ENCODE peak calls at places on chromosomes 11 and 22, in ten cellular contexts. U, Q, I, G, J, E, S, V, R and X are unnamed samples.

GRCh38 chr11:68550485-68550817 is 89.9 kb downstream of the PPP6R3 start:
- DNase-seq in U (peak; percentile 79), Q (no peak), I (no peak), G (no peak), J (peak; percentile 45), E (no peak), S (no peak), V (peak; percentile 21), R (no peak), X (no peak)

GRCh38 chr11:10581481-10582019 is 13.1 kb upstream of the LYVE1 start:
- DNase-seq in U (peak; percentile 71), Q (no peak), I (no peak), G (peak; percentile 13), J (peak; percentile 52), E (no peak), S (peak; percentile 12), V (peak; percentile 63), R (no peak), X (no peak)

GRCh38 chr11:88398372-88399140 is 61.0 kb upstream of the CTSC start:
- DNase-seq in U (peak; percentile 73), Q (peak; percentile 31), I (no peak), G (no peak), J (no peak), E (no peak), S (no peak), V (peak; percentile 69), R (peak; percentile 39), X (no peak)

GRCh38 chr11:16178273-16178672 is 178.1 kb downstream of the SOX6 start:
- DNase-seq in U (no peak), Q (no peak), I (no peak), G (no peak), J (no peak), E (no peak), S (no peak), V (no peak), R (no peak), X (no peak)

GRCh38 chr11:19374189-19374588 is 133.4 kb upstream of the E2F8 start:
- DNase-seq in U (peak; percentile 77), Q (no peak), I (no peak), G (no peak), J (no peak), E (no peak), S (no peak), V (peak; percentile 96), R (peak; percentile 70), X (peak; percentile 75)

GRCh38 chr11:123354371-123354770 is 75.7 kb upstream of the GRAMD1B start:
- DNase-seq in U (no peak), Q (no peak), I (no peak), G (no peak), J (no peak), E (no peak), S (no peak), V (no peak), R (no peak), X (no peak)

GRCh38 chr11:69745201-69745600 is 29.9 kb downstream of the FGF4 start:
- DNase-seq in U (no peak), Q (no peak), I (no peak), G (no peak), J (no peak), E (no peak), S (no peak), V (no peak), R (no peak), X (no peak)

GRCh38 chr11:32143378-32143777 is 52.5 kb downstream of the RCN1 start:
- DNase-seq in U (no peak), Q (no peak), I (no peak), G (no peak), J (no peak), E (no peak), S (no peak), V (no peak), R (no peak), X (no peak)

GRCh38 chr11:59197990-59198389 is 14.7 kb downstream of the MPEG1 start:
- DNase-seq in U (peak; percentile 14), Q (no peak), I (no peak), G (no peak), J (peak; percentile 58), E (peak; percentile 58), S (peak; percentile 77), V (peak; percentile 68), R (no peak), X (no peak)

GRCh38 chr11:79413258-79413657 is 27.6 kb downstream of the TENM4 start:
- DNase-seq in U (no peak), Q (no peak), I (peak; percentile 92), G (peak; percentile 57), J (peak; percentile 83), E (peak; percentile 90), S (peak; percentile 53), V (peak; percentile 94), R (no peak), X (peak; percentile 72)

GRCh38 chr11:120576606-120577005 is 65.1 kb downstream of the GRIK4 start:
- DNase-seq in U (no peak), Q (no peak), I (no peak), G (no peak), J (no peak), E (no peak), S (no peak), V (no peak), R (no peak), X (no peak)

GRCh38 chr11:61885166-61885778 is 6.1 kb downstream of the FADS3 start:
- DNase-seq in U (no peak), Q (no peak), I (no peak), G (no peak), J (no peak), E (no peak), S (no peak), V (no peak), R (no peak), X (no peak)

DNA sequence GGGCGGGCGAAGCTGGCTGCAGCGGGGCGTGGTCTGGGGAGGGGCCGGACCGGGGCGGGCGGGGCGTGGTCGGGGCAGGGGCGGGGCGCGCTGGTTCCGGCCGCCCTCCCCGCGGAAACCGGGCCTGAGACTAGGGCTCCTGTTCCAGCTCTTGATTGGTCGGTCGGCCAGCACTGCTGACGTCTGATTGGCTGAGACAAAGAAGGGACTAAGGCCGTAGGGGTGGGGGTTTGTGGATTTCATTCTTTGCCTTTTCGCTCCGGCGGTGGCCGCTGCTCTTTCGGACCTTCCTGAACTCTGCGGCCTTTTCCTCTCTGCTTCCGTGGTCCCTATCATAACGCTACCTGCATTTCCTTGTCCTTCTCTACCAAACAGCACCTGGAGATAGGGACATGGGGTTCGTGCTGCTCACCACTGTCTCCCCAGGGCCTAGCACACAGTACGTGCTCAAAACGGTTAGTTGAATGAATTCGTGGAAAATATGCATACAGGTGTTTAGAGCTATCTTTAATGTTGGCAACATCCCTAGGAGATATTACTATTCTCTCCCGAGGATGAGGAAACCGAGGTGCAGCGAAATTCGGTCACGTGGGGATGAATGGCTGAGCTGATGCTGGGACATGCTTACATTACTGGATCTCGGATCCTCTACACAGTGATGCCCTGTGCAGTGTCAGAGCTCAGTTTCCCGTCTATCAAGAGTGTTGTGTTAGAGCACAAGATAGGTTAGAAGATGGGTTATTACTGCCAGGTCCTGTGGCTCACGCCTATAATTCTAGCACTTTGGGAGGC is 62.8 kb downstream of the NFAM1 start:
- DNase-seq in U (peak; percentile 75), Q (peak; percentile 94), I (peak; percentile 97), G (peak; percentile 93), J (peak; percentile 93), E (peak; percentile 91), S (peak; percentile 95), V (peak; percentile 85), R (peak; percentile 84), X (peak; percentile 95)
- TF ChIP-seq POLR2A in U (no peak), Q (peak; percentile 66), I (no peak), G (no peak), J (no peak), E (no peak), S (peak; percentile 64), V (no peak), R (peak; percentile 36), X (peak; percentile 27)

DNA sequence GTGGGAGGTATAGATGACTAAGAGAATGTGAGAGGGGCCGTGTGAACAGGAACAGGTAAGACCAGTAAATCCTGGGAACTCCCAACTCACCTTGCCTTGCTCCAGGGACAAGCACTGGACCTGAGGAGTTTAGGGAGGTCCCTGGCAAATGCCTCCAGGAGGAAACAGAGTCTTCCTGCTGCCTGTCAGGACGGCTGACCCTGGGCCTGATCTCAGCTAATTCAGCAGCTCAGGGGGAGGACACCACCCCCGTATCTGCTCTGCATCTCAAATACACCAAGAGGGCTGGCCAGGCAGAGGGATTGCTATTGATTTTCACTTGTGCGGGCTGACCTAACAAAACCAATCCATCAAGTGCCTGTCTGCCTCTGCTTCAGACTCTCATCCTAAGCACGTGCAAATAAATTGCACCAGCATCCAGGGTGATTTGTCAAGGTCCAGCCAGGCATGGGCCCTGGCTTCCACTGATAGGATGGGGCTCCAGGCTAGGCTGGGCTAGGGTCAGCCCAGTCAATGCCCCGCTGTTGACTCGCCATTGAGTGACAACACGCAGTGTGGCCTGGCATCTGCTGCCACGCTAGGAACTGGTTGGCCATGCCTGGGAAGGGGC is 20.3 kb downstream of the UQCR10 start:
- DNase-seq in U (no peak), Q (peak; percentile 59), I (no peak), G (no peak), J (no peak), E (no peak), S (peak; percentile 56), V (no peak), R (no peak), X (no peak)
- TF ChIP-seq POLR2A in U (no peak), Q (no peak), I (no peak), G (no peak), J (no peak), E (no peak), S (no peak), V (no peak), R (no peak), X (no peak)

GRCh38 chr11:65262775-65263174 is 1.0 kb downstream of the POLA2 start:
- DNase-seq in U (no peak), Q (no peak), I (no peak), G (no peak), J (no peak), E (no peak), S (no peak), V (no peak), R (no peak), X (no peak)

GRCh38 chr11:65260756-65261590 is 789 bp upstream of the POLA2 start:
- DNase-seq in U (no peak), Q (no peak), I (no peak), G (no peak), J (no peak), E (no peak), S (no peak), V (no peak), R (no peak), X (no peak)

GRCh38 chr11:65260302-65260701 is 1.5 kb upstream of the POLA2 start:
- DNase-seq in U (no peak), Q (no peak), I (no peak), G (no peak), J (no peak), E (no peak), S (no peak), V (no peak), R (no peak), X (no peak)

GRCh38 chr11:65262381-65262680 is 569 bp downstream of the POLA2 start:
- DNase-seq in U (no peak), Q (no peak), I (no peak), G (peak; percentile 56), J (no peak), E (no peak), S (no peak), V (no peak), R (no peak), X (no peak)

GRCh38 chr11:65261591-65262380 is at the start of gene POLA2:
- DNase-seq in U (peak; percentile 97), Q (peak; percentile 90), I (peak; percentile 98), G (peak; percentile 97), J (peak; percentile 95), E (peak; percentile 97), S (peak; percentile 98), V (peak; percentile 95), R (peak; percentile 95), X (peak; percentile 94)
- TF ChIP-seq POLR2A in U (peak; percentile 98), Q (peak; percentile 89), I (no peak), G (peak; percentile 85), J (peak; percentile 69), E (peak; percentile 63), S (peak; percentile 80), V (peak; percentile 92), R (peak; percentile 85), X (peak; percentile 81)

GRCh38 chr22:21921184-21921721 is 31.4 kb downstream of the PPM1F start:
- DNase-seq in U (no peak), Q (no peak), I (no peak), G (no peak), J (no peak), E (no peak), S (no peak), V (no peak), R (no peak), X (no peak)
- TF ChIP-seq POLR2A in U (no peak), Q (no peak), I (no peak), G (no peak), J (no peak), E (no peak), S (no peak), V (no peak), R (no peak), X (no peak)